ENCODE peak calls at places on chromosome 3, in nine cellular contexts. J, T, U, F, I, K, M, X and A are unnamed samples. For H3K4me1, the result is how much of the 10 kb centered on the place peaks cover.

GRCh38 chr3:79724206-79724605 is 43.6 kb downstream of the ROBO1 start:
- DNase-seq in T (no peak), X (no peak), U (no peak), F (no peak), K (no peak), M (no peak), I (no peak), J (no peak), A (no peak)

GRCh38 chr3:181239456-181239855 is 249.9 kb upstream of the DNAJC19 start:
- DNase-seq in M (no peak), J (no peak), X (no peak), T (no peak), F (no peak), K (no peak), I (no peak), U (no peak), A (no peak)

GRCh38 chr3:13069495-13069894 is 3.7 kb downstream of the IQSEC1 start:
- DNase-seq in U (no peak), M (no peak), J (no peak), X (no peak), T (peak), I (no peak), K (no peak), F (peak), A (peak)

GRCh38 chr3:183584246-183584913 is 28.9 kb upstream of the KLHL6 start:
- DNase-seq in T (no peak), I (peak), U (no peak), M (no peak), X (peak), F (no peak), K (no peak), J (no peak), A (no peak)

GRCh38 chr3:43779850-43780249 is 89.1 kb downstream of the ABHD5 start:
- DNase-seq in U (no peak), M (no peak), K (no peak), J (no peak), T (no peak), I (no peak), F (no peak), X (no peak), A (no peak)

GRCh38 chr3:24683511-24684384 is 189.1 kb upstream of the THRB start:
- DNase-seq in M (peak), J (no peak), K (peak), F (no peak), I (peak), T (no peak), X (peak), U (peak), A (no peak)

GRCh38 chr3:151589311-151589710 is 128.4 kb upstream of the IGSF10 start:
- DNase-seq in T (no peak), M (no peak), F (no peak), K (no peak), U (no peak), J (no peak), X (no peak), I (no peak), A (no peak)

GRCh38 chr3:139477710-139478640 is 1.7 kb upstream of the RBP2 start:
- DNase-seq in J (no peak), U (no peak), I (no peak), T (no peak), K (no peak), F (peak), X (no peak), M (no peak), A (no peak)

GRCh38 chr3:107604057-107604802 is 81.5 kb downstream of the BBX start:
- DNase-seq in T (no peak), U (no peak), X (peak), K (no peak), J (no peak), F (no peak), I (peak), M (no peak), A (no peak)

GRCh38 chr3:164326714-164327113 is 751.6 kb downstream of the SI start:
- DNase-seq in U (no peak), K (no peak), M (no peak), J (no peak), F (no peak), I (no peak), T (no peak), X (no peak), A (no peak)

GRCh38 chr3:28575748-28576589 is 227.3 kb upstream of the AZI2 start:
- DNase-seq in T (no peak), I (no peak), J (no peak), X (peak), M (peak), K (no peak), F (no peak), U (peak), A (no peak)

GRCh38 chr3:127074900-127075360 is 92.0 kb downstream of the PLXNA1 start:
- DNase-seq in J (no peak), M (peak), K (no peak), I (peak), T (no peak), U (no peak), X (peak), F (no peak), A (no peak)

GRCh38 chr3:75254685-75255084 is 409.4 kb upstream of the FRG2C start:
- DNase-seq in U (no peak), F (no peak), J (no peak), X (no peak), K (no peak), T (no peak), I (no peak), M (no peak), A (no peak)

GRCh38 chr3:177448987-177449975 is 252.0 kb upstream of the TBL1XR1 start:
- DNase-seq in J (no peak), T (no peak), X (no peak), U (no peak), M (peak), F (peak), I (peak), K (no peak), A (peak)

GRCh38 chr3:158841387-158841786 is 39.5 kb downstream of the MFSD1 start:
- DNase-seq in T (no peak), K (no peak), I (no peak), J (no peak), U (no peak), F (no peak), X (no peak), M (no peak), A (no peak)

GRCh38 chr3:23071306-23071705 is 131.8 kb upstream of the UBE2E2 start:
- DNase-seq in U (no peak), T (no peak), M (no peak), I (no peak), K (no peak), J (no peak), X (no peak), F (no peak), A (no peak)

GRCh38 chr3:38325256-38325655 is 21.3 kb upstream of the XYLB start:
- DNase-seq in T (no peak), X (no peak), U (no peak), J (no peak), F (no peak), M (no peak), I (no peak), K (no peak), A (no peak)

GRCh38 chr3:141083831-141084624 is 32.9 kb downstream of the SPSB4 start:
- DNase-seq in I (peak), F (no peak), U (peak), J (no peak), K (no peak), T (no peak), M (no peak), X (no peak), A (no peak)

GRCh38 chr3:178966299-178967183 is 105.1 kb downstream of the ZMAT3 start:
- DNase-seq in F (no peak), M (peak), J (no peak), I (peak), X (peak), U (no peak), T (no peak), K (peak), A (peak)

GRCh38 chr3:178967184-178967532 is 104.5 kb downstream of the ZMAT3 start:
- DNase-seq in U (no peak), I (no peak), M (no peak), F (no peak), T (no peak), X (peak), J (no peak), K (no peak), A (no peak)

GRCh38 chr3:178971614-178972013 is 100.0 kb downstream of the ZMAT3 start:
- DNase-seq in J (no peak), X (peak), T (no peak), M (peak), I (no peak), F (no peak), K (no peak), U (no peak), A (no peak)

GRCh38 chr3:178964551-178964950 is 107.1 kb downstream of the ZMAT3 start:
- DNase-seq in K (no peak), I (no peak), F (no peak), U (no peak), M (no peak), T (no peak), X (no peak), J (no peak), A (no peak)

DNA sequence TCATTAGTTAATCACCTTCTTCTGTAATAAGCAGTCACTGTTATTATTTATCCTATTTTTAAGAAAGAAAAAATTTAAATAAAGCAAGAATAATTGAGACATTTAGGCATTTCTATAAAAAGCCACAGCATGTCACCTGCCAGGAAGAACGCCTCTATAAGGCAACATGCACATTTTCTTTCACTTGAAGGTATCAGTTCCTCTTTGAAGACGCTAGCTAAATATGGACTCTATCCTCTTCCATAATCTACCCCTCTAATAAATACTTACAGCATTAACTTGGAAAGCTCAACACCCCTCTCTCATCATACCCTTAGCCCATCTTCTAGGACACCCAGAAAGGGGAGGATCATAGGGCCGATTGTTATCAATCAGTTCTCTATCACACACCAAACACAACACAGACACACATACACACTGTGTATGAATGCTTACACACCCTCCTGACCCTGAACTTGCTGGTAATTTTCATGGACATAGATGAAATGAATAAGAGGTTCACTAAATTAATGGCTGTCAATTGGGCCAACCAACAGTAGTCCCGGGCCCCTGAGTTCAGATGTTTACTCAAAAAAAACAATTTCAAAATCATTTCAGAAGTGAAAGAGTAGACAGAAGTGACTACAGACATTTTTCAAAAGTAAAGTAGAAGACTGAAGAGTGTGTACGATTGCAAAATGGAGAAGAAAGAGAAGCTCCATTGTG is 102.5 kb downstream of the ZMAT3 start:
- DNase-seq in X (no peak), K (no peak), T (no peak), J (no peak), I (no peak), U (no peak), F (no peak), M (no peak), A (no peak)
- H3K4me3 ChIP-seq in X (no peak), K (no peak), T (no peak), J (no peak), I (no peak), U (no peak), F (no peak), M (no peak), A (no peak)

DNA sequence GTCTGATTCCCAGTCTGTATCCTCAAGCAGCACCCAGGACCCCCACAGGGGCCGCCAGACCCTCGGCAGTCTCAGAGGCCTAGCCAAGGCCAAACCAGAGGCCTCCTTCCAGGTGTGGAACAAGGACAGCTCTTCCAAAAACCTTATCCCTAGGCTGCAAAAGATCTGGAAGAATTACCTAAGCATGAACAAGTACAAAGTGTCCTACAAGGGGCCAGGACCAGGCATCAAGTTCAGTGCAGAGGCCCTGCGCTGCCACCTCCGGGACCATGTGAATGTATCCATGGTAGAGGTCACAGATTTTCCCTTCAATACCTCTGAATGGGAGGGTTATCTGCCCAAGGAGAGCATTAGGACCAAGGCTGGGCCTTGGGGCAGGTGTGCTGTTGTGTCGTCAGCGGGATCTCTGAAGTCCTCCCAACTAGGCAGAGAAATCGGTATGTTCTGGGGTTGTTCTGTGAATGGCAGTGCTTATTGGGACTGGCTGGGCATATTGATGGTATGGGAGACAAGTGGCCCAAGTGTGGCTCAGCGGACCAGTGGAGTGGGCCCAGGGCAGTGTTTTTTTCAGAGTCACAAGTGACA is 96.3 kb downstream of the RPL39L start:
- DNase-seq in K (no peak), U (no peak), X (no peak), I (no peak), F (no peak), J (no peak), T (no peak), M (no peak), A (no peak)
- H3K4me1 ChIP-seq in K (under half), U (under half), X (under half), I (under half), F (under half), J (half or more), T (half or more), M (under half), A (half or more)

DNA sequence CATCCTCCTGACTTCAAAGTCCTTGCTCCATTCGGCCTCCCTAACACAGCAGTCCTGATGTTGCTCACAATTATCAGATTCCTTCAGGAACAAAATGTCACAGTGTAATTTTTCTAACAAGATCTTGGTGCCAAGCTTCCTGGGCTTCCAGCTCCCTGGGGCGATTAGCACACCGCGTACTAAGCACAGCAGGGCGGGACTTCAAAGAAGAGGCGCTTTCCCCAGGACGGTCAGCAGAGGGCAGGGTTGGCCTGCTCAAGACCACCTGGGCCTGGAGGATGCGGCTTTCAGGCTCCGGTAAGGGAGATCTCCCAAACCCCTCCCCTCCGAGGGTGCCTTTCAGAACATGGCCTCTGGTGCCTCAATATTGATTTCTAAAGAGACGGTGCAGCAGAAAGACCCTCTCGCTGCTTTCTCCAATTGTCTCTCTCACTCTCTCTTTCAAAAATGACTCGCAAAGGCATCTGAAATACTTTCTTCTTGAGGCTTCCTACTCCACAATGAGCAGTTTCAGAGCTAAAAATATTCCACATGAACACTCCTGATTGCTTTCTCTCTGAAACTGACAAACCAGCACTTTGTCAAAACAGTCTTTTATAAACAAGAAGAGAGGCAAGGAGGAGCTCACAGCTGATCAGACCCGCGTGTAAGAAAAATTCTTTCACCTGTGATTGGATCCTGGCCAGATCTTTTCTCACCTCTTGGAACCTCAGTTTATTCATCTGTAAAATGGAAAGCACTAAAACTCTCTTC is 154.1 kb downstream of the ADAMTS9 start:
- DNase-seq in I (peak), F (peak), T (no peak), X (peak), M (peak), U (peak), K (peak), J (no peak), A (peak)
- H3K4me3 ChIP-seq in I (no peak), F (no peak), T (no peak), X (peak), M (no peak), U (no peak), K (no peak), J (no peak), A (no peak)

GRCh38 chr3:72161870-72162617 is 377.1 kb upstream of the PROK2 start:
- DNase-seq in M (peak), F (no peak), U (no peak), X (peak), T (no peak), I (peak), K (no peak), J (no peak), A (no peak)
- H3K4me1 ChIP-seq in M (under half), F (under half), U (under half), X (under half), T (under half), I (under half), K (under half), J (under half), A (under half)

GRCh38 chr3:123586966-123587365 is 2.1 kb upstream of the HACD2 start:
- DNase-seq in F (no peak), I (no peak), K (no peak), M (peak), X (peak), U (no peak), T (no peak), J (no peak), A (no peak)

GRCh38 chr3:123584988-123585937 is at the start of gene HACD2:
- DNase-seq in J (peak), K (peak), F (peak), M (peak), T (peak), I (peak), X (peak), U (peak), A (peak)

GRCh38 chr3:123586131-123586530 is 1.3 kb upstream of the HACD2 start:
- DNase-seq in F (peak), J (no peak), K (no peak), X (peak), M (peak), T (peak), I (peak), U (peak), A (no peak)

GRCh38 chr3:123584284-123584987 is 417 bp downstream of the HACD2 start:
- DNase-seq in K (no peak), F (peak), X (peak), T (no peak), J (no peak), U (no peak), M (peak), I (no peak), A (peak)

DNA sequence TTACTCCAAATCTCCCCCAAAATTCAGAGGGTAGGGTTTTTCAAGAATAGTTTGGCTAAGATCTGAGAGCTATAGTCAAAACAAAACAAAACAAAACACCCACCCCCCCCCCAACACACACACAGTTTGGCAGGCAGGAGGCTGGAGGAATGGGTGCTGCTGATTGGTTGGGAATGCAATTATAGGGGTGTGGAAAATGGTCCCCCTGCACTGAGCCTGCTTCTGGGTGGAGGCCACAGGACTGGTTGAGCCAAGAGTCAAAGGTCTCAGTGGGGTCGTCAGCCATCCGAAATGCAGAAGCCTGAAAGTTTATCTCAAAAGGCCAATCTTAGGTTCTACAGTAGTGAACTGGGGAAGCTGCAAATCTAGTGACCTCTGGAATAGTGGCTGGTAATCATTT is 2.5 kb upstream of the HACD2 start:
- DNase-seq in U (no peak), J (no peak), K (no peak), F (no peak), M (no peak), T (no peak), I (no peak), X (no peak), A (no peak)
- H3K4me3 ChIP-seq in U (no peak), J (no peak), K (no peak), F (no peak), M (peak), T (no peak), I (no peak), X (peak), A (no peak)

GRCh38 chr3:172312711-172313110 is 135.5 kb downstream of the GHSR start:
- DNase-seq in X (no peak), K (no peak), F (no peak), U (no peak), T (no peak), J (no peak), M (no peak), I (no peak), A (no peak)

GRCh38 chr3:172310361-172310760 is 137.9 kb downstream of the GHSR start:
- DNase-seq in M (no peak), J (no peak), F (no peak), U (no peak), I (no peak), T (no peak), X (no peak), K (no peak), A (no peak)

GRCh38 chr3:172313671-172314070 is 134.6 kb downstream of the GHSR start:
- DNase-seq in F (no peak), X (no peak), J (no peak), I (no peak), M (peak), K (no peak), U (no peak), T (no peak), A (no peak)

GRCh38 chr3:172311217-172311616 is 137.0 kb downstream of the GHSR start:
- DNase-seq in T (no peak), M (no peak), X (no peak), K (no peak), F (no peak), J (no peak), U (no peak), I (no peak), A (no peak)

GRCh38 chr3:172312006-172312405 is 136.2 kb downstream of the GHSR start:
- DNase-seq in U (no peak), J (no peak), M (no peak), X (peak), I (peak), F (no peak), K (no peak), T (no peak), A (no peak)
- H3K4me1 ChIP-seq in U (under half), J (under half), M (under half), X (under half), I (under half), F (under half), K (under half), T (under half), A (under half)

GRCh38 chr3:58049143-58049785 is 41.0 kb downstream of the FLNB start:
- DNase-seq in U (peak), T (no peak), X (peak), I (peak), F (peak), M (peak), K (peak), J (no peak), A (no peak)
- H3K4me3 ChIP-seq in U (no peak), T (no peak), X (peak), I (no peak), F (no peak), M (no peak), K (peak), J (no peak), A (no peak)

GRCh38 chr3:193790086-193790990 is 197.3 kb downstream of the OPA1 start:
- DNase-seq in T (no peak), X (no peak), K (no peak), F (no peak), U (no peak), J (no peak), M (no peak), I (no peak), A (no peak)
- H3K4me1 ChIP-seq in T (under half), X (under half), K (under half), F (under half), U (under half), J (under half), M (under half), I (under half), A (under half)

GRCh38 chr3:55481067-55481917 is 5.8 kb downstream of the WNT5A start:
- DNase-seq in F (no peak), T (no peak), M (no peak), I (peak), K (no peak), U (peak), X (peak), J (no peak), A (no peak)
- H3K4me3 ChIP-seq in F (peak), T (no peak), M (peak), I (peak), K (peak), U (peak), X (peak), J (no peak), A (no peak)